ENCODE peak calls at places on chromosomes 3 and 15, in eight cellular contexts. F is NCI-H1417; S is stimulated activated CD8-positive, alpha-beta memory T cell treated with anti-CD3 and anti-CD28 coated beads, Interleukin-15, amount 100 ng/mL, for 4 hours; M is endothelial cell; E is T-helper 1 cell; K is AG09309; H is heart right ventricle; Q is germinal center. L is an unnamed sample.

GRCh38 chr3:9717050-9717555 is 13.5 kb downstream of the CPNE9 start:
- DNase-seq in F (no peak), S (no peak), M (no peak), E (no peak), K (no peak), H (no peak), Q (no peak), L (no peak)

GRCh38 chr3:41690766-41691563 is 270.9 kb downstream of the ULK4 start:
- DNase-seq in F (no peak), S (no peak), M (no peak), E (no peak), K (no peak), H (no peak), Q (no peak), L (no peak)

GRCh38 chr15:89416339-89417183 is 79.8 kb downstream of the RHCG start:
- DNase-seq in F (peak; percentile 64), S (peak; percentile 18), M (peak; percentile 94), E (peak; percentile 47), K (no peak), H (peak; percentile 29), Q (peak; percentile 91), L (peak; percentile 89)

GRCh38 chr3:45092132-45093031 is 53.8 kb downstream of the CDCP1 start:
- DNase-seq in F (no peak), S (no peak), M (no peak), E (no peak), K (no peak), H (no peak), Q (no peak), L (no peak)

GRCh38 chr3:32283304-32283703 is 44.8 kb downstream of the CMTM8 start:
- DNase-seq in F (no peak), S (no peak), M (no peak), E (no peak), K (no peak), H (peak; percentile 54), Q (peak; percentile 13), L (no peak)

GRCh38 chr3:194512895-194513601 is 26.2 kb upstream of the ATP13A3 start:
- DNase-seq in F (peak; percentile 91), S (no peak), M (no peak), E (no peak), K (no peak), H (no peak), Q (no peak), L (no peak)

GRCh38 chr15:31513178-31513577 is 186.5 kb downstream of the KLF13 start:
- DNase-seq in F (no peak), S (no peak), M (no peak), E (no peak), K (no peak), H (no peak), Q (no peak), L (no peak)

GRCh38 chr3:141546586-141546985 is 59.8 kb downstream of the RASA2 start:
- DNase-seq in F (no peak), S (no peak), M (no peak), E (no peak), K (no peak), H (no peak), Q (no peak), L (no peak)

GRCh38 chr3:8488877-8489865 is 12.5 kb upstream of the LMCD1 start:
- DNase-seq in F (no peak), S (no peak), M (no peak), E (no peak), K (peak; percentile 80), H (no peak), Q (no peak), L (no peak)

GRCh38 chr3:1190576-1190975 is 97.8 kb downstream of the CNTN6 start:
- DNase-seq in F (no peak), S (no peak), M (no peak), E (no peak), K (no peak), H (no peak), Q (no peak), L (no peak)

GRCh38 chr3:13221491-13221890 is 148.3 kb upstream of the IQSEC1 start:
- DNase-seq in F (no peak), S (no peak), M (no peak), E (no peak), K (no peak), H (no peak), Q (no peak), L (no peak)

GRCh38 chr15:89243046-89243690 is 611 bp upstream of the FANCI start:
- DNase-seq in F (no peak), S (no peak), M (no peak), E (no peak), K (peak; percentile 7), H (no peak), Q (no peak), L (no peak)